ENCODE peak calls at places on chromosomes 6 and 20, in six cellular contexts. One of them, this sample, is unnamed.

GRCh38 chr6:128574413-128574812 is 54.0 kb upstream of the PTPRK start:
- DNase-seq in AG09319: no peak
- DNase-seq in HFF-Myc: no peak
- DNase-seq in left lung: no peak
- DNase-seq in AG08396: no peak
- DNase-seq in Calu3: no peak
- DNase-seq in this sample: no peak

GRCh38 chr6:217048-217659 is 75.1 kb upstream of the DUSP22 start:
- DNase-seq in AG09319: no peak
- DNase-seq in HFF-Myc: no peak
- DNase-seq in left lung: peak
- DNase-seq in AG08396: no peak
- DNase-seq in Calu3: peak
- DNase-seq in this sample: no peak

GRCh38 chr6:45473121-45473967 is 95.6 kb upstream of the SUPT3H start:
- DNase-seq in AG09319: no peak
- DNase-seq in HFF-Myc: no peak
- DNase-seq in left lung: no peak
- DNase-seq in AG08396: no peak
- DNase-seq in Calu3: no peak
- DNase-seq in this sample: no peak

GRCh38 chr6:53628354-53629119 is 37.0 kb downstream of the KLHL31 start:
- DNase-seq in AG09319: no peak
- DNase-seq in HFF-Myc: no peak
- DNase-seq in left lung: no peak
- DNase-seq in AG08396: peak
- DNase-seq in Calu3: no peak
- DNase-seq in this sample: no peak

GRCh38 chr20:326645-327031 is 1.3 kb downstream of the SOX12 start:
- DNase-seq in AG09319: no peak
- DNase-seq in HFF-Myc: no peak
- DNase-seq in left lung: peak
- DNase-seq in AG08396: peak
- DNase-seq in Calu3: peak
- DNase-seq in this sample: no peak

GRCh38 chr20:55153321-55153720 is 677.9 kb downstream of the DOK5 start:
- DNase-seq in AG09319: no peak
- DNase-seq in HFF-Myc: no peak
- DNase-seq in left lung: no peak
- DNase-seq in AG08396: no peak
- DNase-seq in Calu3: no peak
- DNase-seq in this sample: no peak

GRCh38 chr6:119856136-119856535 is 506.6 kb upstream of the MAN1A1 start:
- DNase-seq in AG09319: no peak
- DNase-seq in HFF-Myc: no peak
- DNase-seq in left lung: no peak
- DNase-seq in AG08396: no peak
- DNase-seq in Calu3: no peak
- DNase-seq in this sample: no peak

GRCh38 chr6:4987427-4987826 is 16.4 kb downstream of the RPP40 start:
- DNase-seq in AG09319: no peak
- DNase-seq in HFF-Myc: no peak
- DNase-seq in left lung: no peak
- DNase-seq in AG08396: no peak
- DNase-seq in Calu3: no peak
- DNase-seq in this sample: no peak

GRCh38 chr6:148997863-148998262 is 251.0 kb downstream of the UST start:
- DNase-seq in AG09319: peak
- DNase-seq in HFF-Myc: peak
- DNase-seq in left lung: no peak
- DNase-seq in AG08396: peak
- DNase-seq in Calu3: no peak
- DNase-seq in this sample: no peak

GRCh38 chr20:14445310-14445709 is 107.9 kb upstream of the FLRT3 start:
- DNase-seq in AG09319: no peak
- DNase-seq in HFF-Myc: peak
- DNase-seq in left lung: no peak
- DNase-seq in AG08396: peak
- DNase-seq in Calu3: no peak
- DNase-seq in this sample: no peak

GRCh38 chr6:135360222-135360621 is 137.3 kb downstream of the AHI1 start:
- DNase-seq in AG09319: no peak
- DNase-seq in HFF-Myc: no peak
- DNase-seq in left lung: no peak
- DNase-seq in AG08396: no peak
- DNase-seq in Calu3: no peak
- DNase-seq in this sample: no peak

GRCh38 chr20:58127731-58128130 is 100.7 kb downstream of the ANKRD60 start:
- DNase-seq in AG09319: no peak
- DNase-seq in HFF-Myc: peak
- DNase-seq in left lung: no peak
- DNase-seq in AG08396: no peak
- DNase-seq in Calu3: peak
- DNase-seq in this sample: no peak

GRCh38 chr6:155473741-155474140 is 18.1 kb upstream of the NOX3 start:
- DNase-seq in AG09319: no peak
- DNase-seq in HFF-Myc: no peak
- DNase-seq in left lung: no peak
- DNase-seq in AG08396: no peak
- DNase-seq in Calu3: no peak
- DNase-seq in this sample: no peak

GRCh38 chr20:13259921-13260320 is 38.8 kb downstream of the ISM1 start:
- DNase-seq in AG09319: no peak
- DNase-seq in HFF-Myc: no peak
- DNase-seq in left lung: no peak
- DNase-seq in AG08396: no peak
- DNase-seq in Calu3: no peak
- DNase-seq in this sample: no peak

GRCh38 chr6:97958143-97958542 is 675.1 kb upstream of the MMS22L start:
- DNase-seq in AG09319: no peak
- DNase-seq in HFF-Myc: no peak
- DNase-seq in left lung: peak
- DNase-seq in AG08396: no peak
- DNase-seq in Calu3: no peak
- DNase-seq in this sample: no peak

GRCh38 chr6:36067374-36068011 is 39.9 kb downstream of the MAPK14 start:
- DNase-seq in AG09319: no peak
- DNase-seq in HFF-Myc: no peak
- DNase-seq in left lung: no peak
- DNase-seq in AG08396: peak
- DNase-seq in Calu3: no peak
- DNase-seq in this sample: no peak

GRCh38 chr6:157813757-157814455 is 9.1 kb upstream of the SNX9 start:
- DNase-seq in AG09319: peak
- DNase-seq in HFF-Myc: peak
- DNase-seq in left lung: no peak
- DNase-seq in AG08396: no peak
- DNase-seq in Calu3: no peak
- DNase-seq in this sample: no peak

GRCh38 chr20:20566523-20566922 is 145.9 kb downstream of the RALGAPA2 start:
- DNase-seq in AG09319: no peak
- DNase-seq in HFF-Myc: no peak
- DNase-seq in left lung: no peak
- DNase-seq in AG08396: no peak
- DNase-seq in Calu3: no peak
- DNase-seq in this sample: no peak

GRCh38 chr6:100622907-100623692 is 158.4 kb upstream of the SIM1 start:
- DNase-seq in AG09319: no peak
- DNase-seq in HFF-Myc: no peak
- DNase-seq in left lung: no peak
- DNase-seq in AG08396: peak
- DNase-seq in Calu3: no peak
- DNase-seq in this sample: no peak

GRCh38 chr20:3315110-3315509 is 76.1 kb upstream of the SLC4A11 start:
- DNase-seq in AG09319: no peak
- DNase-seq in HFF-Myc: no peak
- DNase-seq in left lung: no peak
- DNase-seq in AG08396: no peak
- DNase-seq in Calu3: no peak
- DNase-seq in this sample: no peak